ENCODE peak calls at places on chromosomes 16 and 17, in seven cellular contexts. Z is right cardiac atrium; I is renal cortical epithelial cell; B is HCEC 1CT; T is effector CD4-positive, alpha-beta T cell; X is tibial artery; K is tibial nerve. N is an unnamed sample.

GRCh38 chr16:4370570-4371480 is 823 bp upstream of the VASN start:
- DNase-seq in K (peak; percentile 70), Z (peak; percentile 94), T (no peak), B (peak; percentile 73), X (peak; percentile 97), I (peak; percentile 85), N (peak; percentile 96)

GRCh38 chr16:2981177-2981898 is 1.1 kb upstream of the PKMYT1 start:
- DNase-seq in I (no peak), X (no peak), Z (peak; percentile 46), T (no peak), B (no peak), K (no peak), N (no peak)

GRCh38 chr17:40498281-40499084 is 2.9 kb downstream of the TNS4 start:
- DNase-seq in K (no peak), I (peak; percentile 75), T (no peak), B (no peak), Z (no peak), X (no peak), N (no peak)

GRCh38 chr16:56525154-56525720 is 5.4 kb upstream of the BBS2 start:
- DNase-seq in I (no peak), K (no peak), B (peak; percentile 30), T (no peak), X (no peak), Z (no peak), N (no peak)

GRCh38 chr16:57271063-57271345 is 13.5 kb downstream of the PLLP start:
- DNase-seq in X (no peak), K (no peak), T (no peak), B (no peak), I (no peak), Z (no peak), N (no peak)

GRCh38 chr17:29176500-29177351 is 3.5 kb downstream of the MYO18A start:
- DNase-seq in I (no peak), B (peak; percentile 22), T (peak; percentile 50), Z (peak; percentile 73), K (no peak), X (no peak), N (no peak)

GRCh38 chr16:85510203-85510602 is 102.9 kb upstream of the GSE1 start:
- DNase-seq in Z (no peak), X (no peak), B (no peak), T (no peak), K (no peak), I (no peak), N (no peak)

GRCh38 chr17:81794509-81794908 is 9.4 kb upstream of the GCGR start:
- DNase-seq in K (no peak), I (no peak), Z (no peak), B (no peak), T (no peak), X (no peak), N (no peak)

GRCh38 chr16:50067290-50067853 is 1.6 kb downstream of the HEATR3 start:
- DNase-seq in Z (no peak), B (peak; percentile 56), K (peak; percentile 18), I (peak; percentile 53), T (peak; percentile 12), X (no peak), N (no peak)

GRCh38 chr17:66949501-66949900 is 15.0 kb upstream of the CACNG4 start:
- DNase-seq in Z (no peak), I (no peak), X (no peak), T (no peak), B (no peak), K (no peak), N (no peak)

GRCh38 chr16:30185683-30186421 is 2.5 kb downstream of the CORO1A start:
- DNase-seq in X (peak; percentile 70), B (no peak), T (peak; percentile 71), K (no peak), I (no peak), Z (peak; percentile 84), N (no peak)